ENCODE peak calls at places on chromosomes 2 and 18, in four cellular contexts. One of them, this sample, is unnamed.

GRCh38 chr2:33069894-33070651 is 123.3 kb downstream of the LTBP1 start:
- DNase-seq in hepatocyte: peak
- DNase-seq in foreskin fibroblast: peak
- DNase-seq in fibroblast of the aortic adventitia: peak
- DNase-seq in this sample: peak

GRCh38 chr2:160305081-160305750 is 105.1 kb upstream of the ITGB6 start:
- DNase-seq in hepatocyte: no peak
- DNase-seq in foreskin fibroblast: peak
- DNase-seq in fibroblast of the aortic adventitia: peak
- DNase-seq in this sample: peak

GRCh38 chr18:56322403-56322802 is 316.0 kb downstream of the TXNL1 start:
- DNase-seq in hepatocyte: no peak
- DNase-seq in foreskin fibroblast: no peak
- DNase-seq in fibroblast of the aortic adventitia: no peak
- DNase-seq in this sample: no peak

GRCh38 chr2:190404487-190404886 is 3.7 kb upstream of the MFSD6 start:
- DNase-seq in hepatocyte: peak
- DNase-seq in foreskin fibroblast: no peak
- DNase-seq in fibroblast of the aortic adventitia: peak
- DNase-seq in this sample: peak

GRCh38 chr2:13821255-13821880 is 811.1 kb upstream of the LRATD1 start:
- DNase-seq in hepatocyte: no peak
- DNase-seq in foreskin fibroblast: no peak
- DNase-seq in fibroblast of the aortic adventitia: peak
- DNase-seq in this sample: peak

GRCh38 chr2:12282780-12283695 is 433.7 kb upstream of the TRIB2 start:
- DNase-seq in hepatocyte: no peak
- DNase-seq in foreskin fibroblast: no peak
- DNase-seq in fibroblast of the aortic adventitia: no peak
- DNase-seq in this sample: no peak

GRCh38 chr2:212979799-212980198 is 171.6 kb downstream of the IKZF2 start:
- DNase-seq in hepatocyte: no peak
- DNase-seq in foreskin fibroblast: no peak
- DNase-seq in fibroblast of the aortic adventitia: no peak
- DNase-seq in this sample: no peak

GRCh38 chr2:190679813-190680591 is 31.1 kb downstream of the NAB1 start:
- DNase-seq in hepatocyte: peak
- DNase-seq in foreskin fibroblast: peak
- DNase-seq in fibroblast of the aortic adventitia: no peak
- DNase-seq in this sample: peak

GRCh38 chr2:39696072-39696471 is 30.4 kb downstream of the TMEM178A start:
- DNase-seq in hepatocyte: peak
- DNase-seq in foreskin fibroblast: peak
- DNase-seq in fibroblast of the aortic adventitia: peak
- DNase-seq in this sample: peak

GRCh38 chr2:74502147-74502719 is 2.8 kb upstream of the LBX2 start:
- DNase-seq in hepatocyte: peak
- DNase-seq in foreskin fibroblast: no peak
- DNase-seq in fibroblast of the aortic adventitia: no peak
- DNase-seq in this sample: no peak

GRCh38 chr2:3610415-3610814 is 15.5 kb downstream of the COLEC11 start:
- DNase-seq in hepatocyte: no peak
- DNase-seq in foreskin fibroblast: no peak
- DNase-seq in fibroblast of the aortic adventitia: no peak
- DNase-seq in this sample: no peak

GRCh38 chr2:100895934-100896685 is 76.2 kb downstream of the NPAS2 start:
- DNase-seq in hepatocyte: no peak
- DNase-seq in foreskin fibroblast: no peak
- DNase-seq in fibroblast of the aortic adventitia: no peak
- DNase-seq in this sample: no peak

GRCh38 chr18:75167759-75168211 is 41.2 kb downstream of the PTGR3 start:
- DNase-seq in hepatocyte: no peak
- DNase-seq in foreskin fibroblast: no peak
- DNase-seq in fibroblast of the aortic adventitia: no peak
- DNase-seq in this sample: no peak

GRCh38 chr2:153287109-153287801 is 191.3 kb downstream of the RPRM start:
- DNase-seq in hepatocyte: peak
- DNase-seq in foreskin fibroblast: no peak
- DNase-seq in fibroblast of the aortic adventitia: no peak
- DNase-seq in this sample: no peak

GRCh38 chr2:163157891-163158511 is 319.4 kb upstream of the KCNH7 start:
- DNase-seq in hepatocyte: no peak
- DNase-seq in foreskin fibroblast: peak
- DNase-seq in fibroblast of the aortic adventitia: peak
- DNase-seq in this sample: peak

DNA sequence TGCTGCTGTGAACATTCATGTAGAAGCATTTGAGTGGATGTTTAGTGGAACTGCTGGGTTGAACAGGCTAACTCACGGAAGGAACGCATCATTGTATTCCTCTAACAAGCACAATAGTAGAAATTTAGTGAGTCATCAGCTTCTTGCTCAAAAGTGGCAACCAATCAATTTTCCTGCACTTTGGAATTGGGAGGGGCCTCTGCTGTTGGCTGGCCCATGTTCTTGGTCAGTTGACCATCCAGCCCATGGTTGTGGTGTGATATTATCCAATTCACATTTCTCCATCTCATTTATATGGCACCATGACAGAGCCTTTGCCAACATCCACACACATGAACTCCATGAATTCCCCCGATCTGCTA is 95.0 kb downstream of the TNFRSF11A start:
- DNase-seq in hepatocyte: peak
- DNase-seq in foreskin fibroblast: no peak
- DNase-seq in fibroblast of the aortic adventitia: peak
- DNase-seq in this sample: peak
- H3K4me3 ChIP-seq in hepatocyte: no peak
- H3K4me3 ChIP-seq in foreskin fibroblast: no peak
- H3K4me3 ChIP-seq in fibroblast of the aortic adventitia: no peak
- H3K4me3 ChIP-seq in this sample: no peak

GRCh38 chr2:135916232-135916631 is 40.0 kb upstream of the MCM6 start:
- DNase-seq in hepatocyte: peak
- DNase-seq in foreskin fibroblast: no peak
- DNase-seq in fibroblast of the aortic adventitia: peak
- DNase-seq in this sample: peak
- TF ChIP-seq CTCF in hepatocyte: peak
- TF ChIP-seq CTCF in foreskin fibroblast: peak
- TF ChIP-seq CTCF in fibroblast of the aortic adventitia: peak
- TF ChIP-seq CTCF in this sample: peak

GRCh38 chr18:72283148-72283925 is 260.8 kb downstream of the CBLN2 start:
- DNase-seq in hepatocyte: no peak
- DNase-seq in foreskin fibroblast: no peak
- DNase-seq in fibroblast of the aortic adventitia: no peak
- DNase-seq in this sample: no peak
- H3K4me3 ChIP-seq in hepatocyte: no peak
- H3K4me3 ChIP-seq in foreskin fibroblast: no peak
- H3K4me3 ChIP-seq in fibroblast of the aortic adventitia: no peak
- H3K4me3 ChIP-seq in this sample: no peak

GRCh38 chr2:96136123-96136720 is 2.1 kb downstream of the ASTL start:
- DNase-seq in hepatocyte: no peak
- DNase-seq in foreskin fibroblast: no peak
- DNase-seq in fibroblast of the aortic adventitia: no peak
- DNase-seq in this sample: no peak

GRCh38 chr2:96139181-96139758 is 968 bp upstream of the ASTL start:
- DNase-seq in hepatocyte: no peak
- DNase-seq in foreskin fibroblast: no peak
- DNase-seq in fibroblast of the aortic adventitia: no peak
- DNase-seq in this sample: no peak

GRCh38 chr2:96140941-96141623 is 2.8 kb upstream of the ASTL start:
- DNase-seq in hepatocyte: no peak
- DNase-seq in foreskin fibroblast: no peak
- DNase-seq in fibroblast of the aortic adventitia: no peak
- DNase-seq in this sample: no peak

GRCh38 chr2:96137611-96138129 is 632 bp downstream of the ASTL start:
- DNase-seq in hepatocyte: no peak
- DNase-seq in foreskin fibroblast: no peak
- DNase-seq in fibroblast of the aortic adventitia: no peak
- DNase-seq in this sample: no peak

GRCh38 chr2:96138146-96139145 is at the start of gene ASTL:
- DNase-seq in hepatocyte: peak
- DNase-seq in foreskin fibroblast: peak
- DNase-seq in fibroblast of the aortic adventitia: peak
- DNase-seq in this sample: peak
- TF ChIP-seq CTCF in hepatocyte: peak
- TF ChIP-seq CTCF in foreskin fibroblast: peak
- TF ChIP-seq CTCF in fibroblast of the aortic adventitia: peak
- TF ChIP-seq CTCF in this sample: peak

GRCh38 chr2:65364986-65365733 is 67.2 kb downstream of the SPRED2 start:
- DNase-seq in hepatocyte: no peak
- DNase-seq in foreskin fibroblast: no peak
- DNase-seq in fibroblast of the aortic adventitia: no peak
- DNase-seq in this sample: no peak

GRCh38 chr2:65367517-65367916 is 64.9 kb downstream of the SPRED2 start:
- DNase-seq in hepatocyte: peak
- DNase-seq in foreskin fibroblast: peak
- DNase-seq in fibroblast of the aortic adventitia: peak
- DNase-seq in this sample: peak

GRCh38 chr2:65364054-65364651 is 68.2 kb downstream of the SPRED2 start:
- DNase-seq in hepatocyte: no peak
- DNase-seq in foreskin fibroblast: no peak
- DNase-seq in fibroblast of the aortic adventitia: no peak
- DNase-seq in this sample: no peak

GRCh38 chr2:65368464-65368863 is 63.9 kb downstream of the SPRED2 start:
- DNase-seq in hepatocyte: no peak
- DNase-seq in foreskin fibroblast: no peak
- DNase-seq in fibroblast of the aortic adventitia: no peak
- DNase-seq in this sample: no peak

GRCh38 chr2:65366595-65367125 is 65.7 kb downstream of the SPRED2 start:
- DNase-seq in hepatocyte: peak
- DNase-seq in foreskin fibroblast: peak
- DNase-seq in fibroblast of the aortic adventitia: peak
- DNase-seq in this sample: peak
- H3K4me3 ChIP-seq in hepatocyte: no peak
- H3K4me3 ChIP-seq in foreskin fibroblast: peak
- H3K4me3 ChIP-seq in fibroblast of the aortic adventitia: peak
- H3K4me3 ChIP-seq in this sample: peak

GRCh38 chr18:34956663-34957062 is 84.5 kb upstream of the MAPRE2 start:
- DNase-seq in hepatocyte: no peak
- DNase-seq in foreskin fibroblast: no peak
- DNase-seq in fibroblast of the aortic adventitia: no peak
- DNase-seq in this sample: peak

GRCh38 chr18:34959211-34959829 is 81.9 kb upstream of the MAPRE2 start:
- DNase-seq in hepatocyte: peak
- DNase-seq in foreskin fibroblast: no peak
- DNase-seq in fibroblast of the aortic adventitia: no peak
- DNase-seq in this sample: no peak

GRCh38 chr18:34959989-34960388 is 81.2 kb upstream of the MAPRE2 start:
- DNase-seq in hepatocyte: no peak
- DNase-seq in foreskin fibroblast: no peak
- DNase-seq in fibroblast of the aortic adventitia: no peak
- DNase-seq in this sample: no peak

GRCh38 chr18:34957864-34958259 is 83.4 kb upstream of the MAPRE2 start:
- DNase-seq in hepatocyte: no peak
- DNase-seq in foreskin fibroblast: no peak
- DNase-seq in fibroblast of the aortic adventitia: no peak
- DNase-seq in this sample: no peak

DNA sequence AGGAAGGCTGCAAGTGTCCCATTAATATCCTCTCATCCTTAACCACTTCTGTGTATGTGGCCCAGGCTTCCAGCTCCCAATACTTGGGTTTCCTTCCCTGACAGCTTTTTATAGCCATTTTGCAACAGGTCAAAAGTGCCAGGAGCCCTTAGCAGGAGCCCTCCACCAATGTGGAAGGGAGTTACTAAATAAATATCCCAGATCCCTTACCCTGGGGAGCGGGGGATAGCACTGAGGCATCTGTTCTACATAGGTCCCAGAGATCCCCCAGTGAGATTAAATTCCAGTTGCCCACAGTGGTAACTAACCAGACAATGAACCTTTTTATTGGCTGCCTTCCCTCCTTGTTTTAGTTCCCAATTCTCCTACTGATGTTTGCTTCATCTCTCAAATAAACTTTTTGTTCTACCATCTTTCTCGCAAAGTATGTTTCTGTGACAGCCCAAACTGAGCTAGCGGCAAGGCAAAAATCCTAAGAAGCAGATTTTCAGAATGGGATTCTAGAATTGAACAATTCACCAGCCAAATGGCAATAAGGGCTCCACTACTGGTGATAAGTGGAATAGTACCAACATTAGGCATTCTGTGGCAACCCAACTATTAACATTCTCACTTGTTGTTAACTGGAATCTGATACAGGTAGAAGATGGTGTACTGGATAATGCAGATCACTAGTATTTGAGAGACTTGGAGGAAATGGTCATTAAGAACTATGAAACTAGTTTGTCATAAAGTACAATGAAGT is 83.9 kb upstream of the MAPRE2 start:
- DNase-seq in hepatocyte: no peak
- DNase-seq in foreskin fibroblast: no peak
- DNase-seq in fibroblast of the aortic adventitia: no peak
- DNase-seq in this sample: no peak
- TF ChIP-seq CTCF in hepatocyte: no peak
- TF ChIP-seq CTCF in foreskin fibroblast: no peak
- TF ChIP-seq CTCF in fibroblast of the aortic adventitia: no peak
- TF ChIP-seq CTCF in this sample: no peak

DNA sequence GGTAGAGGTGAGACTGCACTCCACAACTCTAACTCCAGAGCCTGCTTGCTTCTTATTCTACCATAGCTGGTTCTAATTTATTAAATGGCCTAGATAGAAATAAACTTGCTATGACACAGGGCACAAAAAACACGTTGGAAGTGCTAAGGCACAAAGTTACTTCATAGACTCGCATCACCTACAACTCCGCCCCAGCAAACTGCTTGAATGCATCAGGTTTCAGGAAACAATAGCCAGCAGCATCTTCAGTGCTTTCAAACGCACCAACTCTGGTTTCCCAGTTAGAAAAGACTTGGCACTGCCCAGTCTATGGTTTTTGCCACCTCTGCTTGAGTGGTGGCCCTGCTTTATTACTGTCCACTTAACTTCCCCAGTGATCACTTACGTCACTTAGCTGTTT is 142.6 kb downstream of the RIF1 start:
- DNase-seq in hepatocyte: no peak
- DNase-seq in foreskin fibroblast: no peak
- DNase-seq in fibroblast of the aortic adventitia: no peak
- DNase-seq in this sample: no peak
- H3K4me3 ChIP-seq in hepatocyte: no peak
- H3K4me3 ChIP-seq in foreskin fibroblast: no peak
- H3K4me3 ChIP-seq in fibroblast of the aortic adventitia: no peak
- H3K4me3 ChIP-seq in this sample: no peak

GRCh38 chr2:113724010-113724409 is 32.4 kb downstream of the SLC35F5 start:
- DNase-seq in hepatocyte: no peak
- DNase-seq in foreskin fibroblast: no peak
- DNase-seq in fibroblast of the aortic adventitia: no peak
- DNase-seq in this sample: no peak

GRCh38 chr2:113716291-113716690 is 40.2 kb downstream of the SLC35F5 start:
- DNase-seq in hepatocyte: no peak
- DNase-seq in foreskin fibroblast: no peak
- DNase-seq in fibroblast of the aortic adventitia: peak
- DNase-seq in this sample: peak

GRCh38 chr2:113723411-113723810 is 33.0 kb downstream of the SLC35F5 start:
- DNase-seq in hepatocyte: no peak
- DNase-seq in foreskin fibroblast: no peak
- DNase-seq in fibroblast of the aortic adventitia: no peak
- DNase-seq in this sample: no peak

DNA sequence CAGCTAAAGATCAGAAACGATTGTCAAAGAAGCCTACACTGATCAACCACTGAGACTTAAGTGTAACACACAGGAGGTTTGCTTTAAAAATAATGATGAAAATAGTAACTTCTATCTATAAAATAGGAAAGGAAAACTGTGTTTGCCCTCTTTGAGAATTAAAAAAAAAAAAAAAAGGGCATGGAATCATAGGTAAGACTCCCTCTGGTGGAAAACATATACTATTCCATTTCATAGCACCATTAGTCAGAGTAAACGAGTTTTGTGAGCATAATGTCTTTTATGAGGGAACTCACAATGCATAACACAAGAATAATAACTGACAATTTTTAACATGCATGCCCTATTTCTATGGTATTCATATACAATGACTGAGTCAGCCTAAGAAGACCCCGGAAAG is 36.3 kb downstream of the SLC35F5 start:
- DNase-seq in hepatocyte: no peak
- DNase-seq in foreskin fibroblast: no peak
- DNase-seq in fibroblast of the aortic adventitia: peak
- DNase-seq in this sample: peak
- TF ChIP-seq CTCF in hepatocyte: peak
- TF ChIP-seq CTCF in foreskin fibroblast: peak
- TF ChIP-seq CTCF in fibroblast of the aortic adventitia: peak
- TF ChIP-seq CTCF in this sample: peak

This sample was measured in fibroblast of mammary gland.